ENCODE peak calls at places on chromosomes 2 and 18, in four cellular contexts. One of them, this sample, is unnamed.

GRCh38 chr2:3257166-3257565 is 120.5 kb downstream of the EIPR1 start:
- DNase-seq in BJ: no peak
- DNase-seq in lower lobe of right lung: no peak
- DNase-seq in cardiac muscle cell: no peak
- DNase-seq in this sample: no peak

GRCh38 chr18:52200406-52200805 is 139.6 kb upstream of the DCC start:
- DNase-seq in BJ: no peak
- DNase-seq in lower lobe of right lung: no peak
- DNase-seq in cardiac muscle cell: no peak
- DNase-seq in this sample: no peak

GRCh38 chr18:9683418-9684396 is 24.4 kb upstream of the RAB31 start:
- DNase-seq in BJ: peak
- DNase-seq in lower lobe of right lung: no peak
- DNase-seq in cardiac muscle cell: peak
- DNase-seq in this sample: no peak

GRCh38 chr2:215383652-215384279 is 52.1 kb downstream of the FN1 start:
- DNase-seq in BJ: no peak
- DNase-seq in lower lobe of right lung: no peak
- DNase-seq in cardiac muscle cell: no peak
- DNase-seq in this sample: no peak

GRCh38 chr2:100394111-100394641 is 23.3 kb downstream of the CHST10 start:
- DNase-seq in BJ: no peak
- DNase-seq in lower lobe of right lung: no peak
- DNase-seq in cardiac muscle cell: no peak
- DNase-seq in this sample: no peak

GRCh38 chr2:18520605-18521031 is 39.8 kb downstream of the RDH14 start:
- DNase-seq in BJ: no peak
- DNase-seq in lower lobe of right lung: peak
- DNase-seq in cardiac muscle cell: peak
- DNase-seq in this sample: no peak

GRCh38 chr2:126913881-126914495 is 15.3 kb downstream of the TEX51 start:
- DNase-seq in BJ: no peak
- DNase-seq in lower lobe of right lung: no peak
- DNase-seq in cardiac muscle cell: no peak
- DNase-seq in this sample: no peak

GRCh38 chr2:67613227-67613626 is 216.1 kb downstream of the ETAA1 start:
- DNase-seq in BJ: no peak
- DNase-seq in lower lobe of right lung: no peak
- DNase-seq in cardiac muscle cell: no peak
- DNase-seq in this sample: no peak

GRCh38 chr2:11071207-11071606 is 84.1 kb upstream of the SLC66A3 start:
- DNase-seq in BJ: no peak
- DNase-seq in lower lobe of right lung: peak
- DNase-seq in cardiac muscle cell: peak
- DNase-seq in this sample: no peak

GRCh38 chr2:40197121-40197520 is 254.8 kb downstream of the SLC8A1 start:
- DNase-seq in BJ: no peak
- DNase-seq in lower lobe of right lung: no peak
- DNase-seq in cardiac muscle cell: no peak
- DNase-seq in this sample: no peak

GRCh38 chr18:35661483-35662146 is 80.1 kb downstream of the GALNT1 start:
- DNase-seq in BJ: no peak
- DNase-seq in lower lobe of right lung: no peak
- DNase-seq in cardiac muscle cell: no peak
- DNase-seq in this sample: no peak

GRCh38 chr2:80054339-80054675 is 250.2 kb downstream of the LRRTM1 start:
- DNase-seq in BJ: no peak
- DNase-seq in lower lobe of right lung: no peak
- DNase-seq in cardiac muscle cell: no peak
- DNase-seq in this sample: peak

GRCh38 chr18:58202406-58202730 is 158.3 kb downstream of the NEDD4L start:
- DNase-seq in BJ: no peak
- DNase-seq in lower lobe of right lung: no peak
- DNase-seq in cardiac muscle cell: no peak
- DNase-seq in this sample: peak

GRCh38 chr18:30675905-30676620 is 366.5 kb downstream of the DSC3 start:
- DNase-seq in BJ: no peak
- DNase-seq in lower lobe of right lung: no peak
- DNase-seq in cardiac muscle cell: no peak
- DNase-seq in this sample: no peak

GRCh38 chr2:196821195-196821594 is 12.0 kb upstream of the C2orf66 start:
- DNase-seq in BJ: no peak
- DNase-seq in lower lobe of right lung: no peak
- DNase-seq in cardiac muscle cell: peak
- DNase-seq in this sample: no peak

GRCh38 chr2:48205137-48205798 is 299.0 kb upstream of the FBXO11 start:
- DNase-seq in BJ: no peak
- DNase-seq in lower lobe of right lung: no peak
- DNase-seq in cardiac muscle cell: peak
- DNase-seq in this sample: no peak

GRCh38 chr2:186060744-186061143 is 322.1 kb downstream of the FSIP2 start:
- DNase-seq in BJ: no peak
- DNase-seq in lower lobe of right lung: no peak
- DNase-seq in cardiac muscle cell: no peak
- DNase-seq in this sample: no peak
- H3K4me3 ChIP-seq in BJ: no peak
- H3K4me3 ChIP-seq in lower lobe of right lung: no peak
- H3K4me3 ChIP-seq in cardiac muscle cell: no peak
- H3K4me3 ChIP-seq in this sample: no peak

GRCh38 chr2:132033365-132033764 is 128.4 kb downstream of the ANKRD30BL start:
- DNase-seq in BJ: no peak
- DNase-seq in lower lobe of right lung: no peak
- DNase-seq in cardiac muscle cell: no peak
- DNase-seq in this sample: no peak

GRCh38 chr2:132034646-132035045 is 127.1 kb downstream of the ANKRD30BL start:
- DNase-seq in BJ: no peak
- DNase-seq in lower lobe of right lung: no peak
- DNase-seq in cardiac muscle cell: no peak
- DNase-seq in this sample: no peak

GRCh38 chr2:132033949-132034348 is 127.8 kb downstream of the ANKRD30BL start:
- DNase-seq in BJ: no peak
- DNase-seq in lower lobe of right lung: no peak
- DNase-seq in cardiac muscle cell: no peak
- DNase-seq in this sample: no peak

GRCh38 chr2:132037527-132038178 is 124.1 kb downstream of the ANKRD30BL start:
- DNase-seq in BJ: no peak
- DNase-seq in lower lobe of right lung: peak
- DNase-seq in cardiac muscle cell: peak
- DNase-seq in this sample: peak

GRCh38 chr2:132038179-132038882 is 123.4 kb downstream of the ANKRD30BL start:
- DNase-seq in BJ: no peak
- DNase-seq in lower lobe of right lung: peak
- DNase-seq in cardiac muscle cell: peak
- DNase-seq in this sample: no peak
- H3K4me3 ChIP-seq in BJ: peak
- H3K4me3 ChIP-seq in lower lobe of right lung: peak
- H3K4me3 ChIP-seq in cardiac muscle cell: peak
- H3K4me3 ChIP-seq in this sample: no peak

GRCh38 chr2:164757934-164758695 is 83.5 kb downstream of the COBLL1 start:
- DNase-seq in BJ: peak
- DNase-seq in lower lobe of right lung: no peak
- DNase-seq in cardiac muscle cell: peak
- DNase-seq in this sample: no peak
- H3K4me3 ChIP-seq in BJ: no peak
- H3K4me3 ChIP-seq in lower lobe of right lung: no peak
- H3K4me3 ChIP-seq in cardiac muscle cell: no peak
- H3K4me3 ChIP-seq in this sample: no peak

GRCh38 chr2:26172189-26172865 is 561 bp upstream of the GAREM2 start:
- DNase-seq in BJ: no peak
- DNase-seq in lower lobe of right lung: no peak
- DNase-seq in cardiac muscle cell: no peak
- DNase-seq in this sample: no peak
- H3K4me3 ChIP-seq in BJ: peak
- H3K4me3 ChIP-seq in lower lobe of right lung: peak
- H3K4me3 ChIP-seq in cardiac muscle cell: peak
- H3K4me3 ChIP-seq in this sample: peak

DNA sequence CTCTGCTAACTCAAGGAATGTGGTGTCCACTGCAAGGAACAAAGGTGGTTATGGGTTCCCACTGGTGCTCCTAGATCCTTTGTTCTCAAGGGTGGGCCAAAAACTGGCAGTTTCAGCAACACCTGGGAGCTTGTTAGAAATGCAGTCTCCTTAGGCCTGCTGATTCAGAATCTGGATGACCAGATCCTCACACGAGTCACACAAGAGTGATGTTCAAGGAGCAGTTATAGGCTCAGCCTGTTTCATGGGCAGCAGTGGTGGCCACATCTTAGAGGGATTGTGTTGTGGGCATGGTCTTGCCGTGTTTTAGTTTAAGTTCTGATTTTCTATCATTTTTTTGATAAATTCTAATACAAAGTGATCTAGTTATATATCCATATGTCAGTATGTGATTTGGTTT is 28.7 kb upstream of the MGAT5 start:
- DNase-seq in BJ: no peak
- DNase-seq in lower lobe of right lung: no peak
- DNase-seq in cardiac muscle cell: no peak
- DNase-seq in this sample: no peak
- H3K4me3 ChIP-seq in BJ: no peak
- H3K4me3 ChIP-seq in lower lobe of right lung: no peak
- H3K4me3 ChIP-seq in cardiac muscle cell: no peak
- H3K4me3 ChIP-seq in this sample: no peak

DNA sequence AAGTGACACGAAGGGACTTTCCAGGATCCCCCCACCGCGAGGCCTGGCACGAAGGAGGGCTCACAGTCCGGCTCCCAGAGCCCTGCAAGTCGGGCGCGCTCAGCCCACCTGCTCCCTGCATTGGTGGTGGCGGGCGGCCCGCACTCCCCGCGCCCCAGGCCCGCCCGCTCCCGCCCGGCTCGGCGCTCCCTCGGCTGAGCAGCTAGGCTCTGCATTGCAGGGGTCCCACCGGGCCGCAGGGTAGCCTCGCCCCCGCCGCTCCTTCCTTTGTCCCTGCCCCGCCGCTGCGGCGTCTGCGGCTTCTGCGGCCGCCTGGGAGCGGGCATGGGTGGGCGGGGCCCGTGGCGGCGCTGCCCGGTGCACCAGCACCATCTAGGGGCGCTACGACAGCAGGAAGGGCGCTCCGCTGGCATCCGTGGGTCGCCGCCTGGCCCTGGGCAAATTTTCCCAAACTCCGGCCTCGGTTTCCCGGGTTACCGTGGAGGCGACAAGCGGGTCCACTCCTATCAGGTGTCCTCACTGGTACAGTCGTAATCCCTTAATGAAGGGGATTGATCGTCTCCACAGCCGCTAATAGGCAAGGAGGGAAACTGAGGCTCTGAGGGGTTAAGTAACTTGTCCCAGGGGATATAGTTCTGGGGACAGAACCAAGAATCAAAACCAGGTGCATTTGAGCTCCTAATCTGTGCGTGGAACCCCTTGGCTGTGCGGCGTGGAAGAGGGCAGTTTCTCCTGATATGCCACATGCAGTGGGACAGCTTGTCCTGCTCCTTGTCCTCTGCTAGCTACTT is 157.4 kb downstream of the CYRIA start:
- DNase-seq in BJ: no peak
- DNase-seq in lower lobe of right lung: peak
- DNase-seq in cardiac muscle cell: peak
- DNase-seq in this sample: no peak
- H3K4me3 ChIP-seq in BJ: no peak
- H3K4me3 ChIP-seq in lower lobe of right lung: peak
- H3K4me3 ChIP-seq in cardiac muscle cell: peak
- H3K4me3 ChIP-seq in this sample: no peak

GRCh38 chr18:78980279-78980771 is 707 bp downstream of the SALL3 start:
- DNase-seq in BJ: no peak
- DNase-seq in lower lobe of right lung: no peak
- DNase-seq in cardiac muscle cell: peak
- DNase-seq in this sample: no peak

GRCh38 chr18:78979682-78980278 is at the start of gene SALL3:
- DNase-seq in BJ: no peak
- DNase-seq in lower lobe of right lung: no peak
- DNase-seq in cardiac muscle cell: peak
- DNase-seq in this sample: no peak

GRCh38 chr18:78982186-78982585 is 2.6 kb downstream of the SALL3 start:
- DNase-seq in BJ: no peak
- DNase-seq in lower lobe of right lung: no peak
- DNase-seq in cardiac muscle cell: peak
- DNase-seq in this sample: no peak

GRCh38 chr18:78981652-78981955 is 2.0 kb downstream of the SALL3 start:
- DNase-seq in BJ: no peak
- DNase-seq in lower lobe of right lung: no peak
- DNase-seq in cardiac muscle cell: no peak
- DNase-seq in this sample: no peak

GRCh38 chr18:78980777-78981651 is 1.4 kb downstream of the SALL3 start:
- DNase-seq in BJ: no peak
- DNase-seq in lower lobe of right lung: no peak
- DNase-seq in cardiac muscle cell: peak
- DNase-seq in this sample: peak
- H3K4me3 ChIP-seq in BJ: no peak
- H3K4me3 ChIP-seq in lower lobe of right lung: no peak
- H3K4me3 ChIP-seq in cardiac muscle cell: peak
- H3K4me3 ChIP-seq in this sample: no peak

GRCh38 chr18:48136544-48137353 is 206.3 kb upstream of the SMAD2 start:
- DNase-seq in BJ: no peak
- DNase-seq in lower lobe of right lung: peak
- DNase-seq in cardiac muscle cell: no peak
- DNase-seq in this sample: no peak
- H3K4me3 ChIP-seq in BJ: no peak
- H3K4me3 ChIP-seq in lower lobe of right lung: peak
- H3K4me3 ChIP-seq in cardiac muscle cell: peak
- H3K4me3 ChIP-seq in this sample: peak